ENCODE peak calls at places on chromosome 15, in six cellular contexts. L is PC-3, P is SK-N-SH, N is A673, F is left ventricle myocardium inferior, Y is heart left ventricle. Q is an unnamed sample.

GRCh38 chr15:29939404-29939803 is 117.1 kb upstream of the TJP1 start:
- DNase-seq in L (peak), F (no peak), Y (no peak), N (no peak), P (no peak), Q (no peak)

GRCh38 chr15:57720861-57721260 is 14.3 kb downstream of the POLR2M start:
- DNase-seq in N (no peak), L (no peak), F (no peak), Y (no peak), P (no peak), Q (no peak)

GRCh38 chr15:63409179-63409578 is 27.5 kb upstream of the CA12 start:
- DNase-seq in F (no peak), P (no peak), L (no peak), Y (no peak), N (no peak), Q (no peak)

GRCh38 chr15:27418729-27419128 is 447.7 kb downstream of the GABRG3 start:
- DNase-seq in P (peak), N (no peak), L (no peak), Y (no peak), F (no peak), Q (no peak)

GRCh38 chr15:59950603-59951388 is 53.3 kb upstream of the FOXB1 start:
- DNase-seq in N (no peak), L (no peak), P (no peak), F (no peak), Y (no peak), Q (no peak)

GRCh38 chr15:90749754-90750153 is 32.6 kb downstream of the BLM start:
- DNase-seq in F (no peak), Y (no peak), L (no peak), P (no peak), N (peak), Q (no peak)

GRCh38 chr15:66588971-66589370 is 23.2 kb upstream of the LCTL start:
- DNase-seq in F (no peak), N (no peak), P (no peak), Y (no peak), L (no peak), Q (no peak)

GRCh38 chr15:73946046-73946678 is 19.9 kb downstream of the LOXL1 start:
- DNase-seq in L (no peak), Y (no peak), N (no peak), F (peak), P (no peak), Q (no peak)

GRCh38 chr15:98896002-98896721 is 111.4 kb downstream of the PGPEP1L start:
- DNase-seq in N (no peak), Y (no peak), L (peak), P (no peak), F (no peak), Q (peak)

GRCh38 chr15:71781965-71782265 is 28.4 kb upstream of the NR2E3 start:
- DNase-seq in N (no peak), Y (no peak), P (no peak), L (no peak), F (no peak), Q (no peak)

GRCh38 chr15:41603941-41604660 is 45.1 kb downstream of the TYRO3 start:
- DNase-seq in P (peak), N (peak), Y (peak), F (peak), L (peak), Q (no peak)

GRCh38 chr15:70826634-70827033 is 27.3 kb downstream of the LARP6 start:
- DNase-seq in Y (no peak), F (no peak), N (peak), P (no peak), L (peak), Q (no peak)

GRCh38 chr15:90610220-90610619 is 80.5 kb downstream of the CRTC3 start:
- DNase-seq in Y (no peak), L (peak), F (no peak), N (no peak), P (no peak), Q (peak)

GRCh38 chr15:50315814-50316630 is 39.0 kb downstream of the GABPB1 start:
- DNase-seq in Y (no peak), P (peak), L (peak), N (peak), F (no peak), Q (peak)

GRCh38 chr15:60070838-60071493 is 66.9 kb downstream of the FOXB1 start:
- DNase-seq in P (no peak), L (peak), Y (no peak), N (peak), F (no peak), Q (peak)

GRCh38 chr15:98120561-98120960 is 160.1 kb downstream of the ARRDC4 start:
- DNase-seq in N (no peak), P (no peak), Y (no peak), F (no peak), L (no peak), Q (no peak)

GRCh38 chr15:75532413-75533250 is 46.5 kb downstream of the PTPN9 start:
- DNase-seq in N (no peak), Y (peak), F (peak), P (peak), L (peak), Q (peak)
- TF ChIP-seq CTCF in N (peak), Y (peak), F (peak), P (peak), L (peak), Q (peak)

GRCh38 chr15:76983588-76984379 is 11.1 kb upstream of the PSTPIP1 start:
- DNase-seq in F (no peak), L (no peak), N (no peak), P (no peak), Y (no peak), Q (no peak)
- H3K4me3 ChIP-seq in F (no peak), L (no peak), N (no peak), P (no peak), Y (no peak), Q (no peak)

GRCh38 chr15:80568298-80568697 is 126.8 kb upstream of the ABHD17C start:
- DNase-seq in Y (no peak), F (no peak), P (no peak), L (peak), N (no peak), Q (no peak)
- TF ChIP-seq CTCF in Y (no peak), F (no peak), P (no peak), L (no peak), N (no peak), Q (no peak)

GRCh38 chr15:37095993-37096877 is 4.1 kb downstream of the MEIS2 start:
- DNase-seq in L (no peak), N (no peak), Y (no peak), P (peak), F (peak), Q (no peak)
- H3K4me3 ChIP-seq in L (peak), N (no peak), Y (peak), P (peak), F (peak), Q (peak)

Q was measured in AG04450.